ENCODE peak calls at places on chromosomes 7 and 10, in six cellular contexts. D is left ventricle myocardium inferior, N is MM.1S, M is ovary, U is HepG2, E is esophagus squamous epithelium. O is an unnamed sample.
A peak's percentile ranks its signal among the peaks of the same experiment; 100 is the strongest.

GRCh38 chr7:47291461-47292051 is 290.4 kb downstream of the TNS3 start:
- DNase-seq in D (no peak), N (no peak), M (no peak), U (no peak), E (no peak), O (no peak)

GRCh38 chr10:9010931-9011670 is 956.6 kb downstream of the GATA3 start:
- DNase-seq in D (no peak), N (no peak), M (no peak), U (no peak), E (no peak), O (no peak)

GRCh38 chr10:49001861-49002675 is 62.4 kb upstream of the LRRC18 start:
- DNase-seq in D (peak; percentile 57), N (no peak), M (peak; percentile 72), U (no peak), E (no peak), O (no peak)

GRCh38 chr7:128947854-128948253 is 10.1 kb downstream of the IRF5 start:
- DNase-seq in D (no peak), N (no peak), M (no peak), U (no peak), E (no peak), O (no peak)

GRCh38 chr7:3194501-3195141 is 106.4 kb upstream of the SDK1 start:
- DNase-seq in D (no peak), N (no peak), M (peak; percentile 57), U (peak; percentile 97), E (no peak), O (peak; percentile 28)

GRCh38 chr10:86035791-86036543 is 330.6 kb downstream of the GRID1 start:
- DNase-seq in D (no peak), N (no peak), M (no peak), U (no peak), E (no peak), O (no peak)

GRCh38 chr7:141776374-141776773 is at the start of gene TAS2R4:
- DNase-seq in D (no peak), N (peak; percentile 2), M (no peak), U (no peak), E (no peak), O (no peak)

GRCh38 chr10:6115824-6116350 is 27.1 kb downstream of the RBM17 start:
- DNase-seq in D (no peak), N (no peak), M (no peak), U (no peak), E (no peak), O (no peak)

GRCh38 chr7:139389091-139389490 is 29.4 kb downstream of the LUC7L2 start:
- DNase-seq in D (no peak), N (no peak), M (no peak), U (no peak), E (no peak), O (no peak)

GRCh38 chr10:11782793-11783557 is 40.2 kb upstream of the PROSER2 start:
- DNase-seq in D (no peak), N (peak; percentile 89), M (no peak), U (peak; percentile 71), E (no peak), O (peak; percentile 42)

GRCh38 chr7:14787551-14787950 is 115.0 kb downstream of the DGKB start:
- DNase-seq in D (no peak), N (no peak), M (no peak), U (no peak), E (no peak), O (no peak)

GRCh38 chr7:132742152-132742551 is 165.9 kb upstream of the PLXNA4 start:
- DNase-seq in D (no peak), N (no peak), M (peak; percentile 47), U (no peak), E (no peak), O (peak; percentile 63)

GRCh38 chr10:34235164-34235832 is 579.8 kb downstream of the PARD3 start:
- DNase-seq in D (no peak), N (no peak), M (no peak), U (no peak), E (no peak), O (no peak)

GRCh38 chr10:124614003-124614659 is 130.0 kb downstream of the FAM53B start:
- DNase-seq in D (no peak), N (no peak), M (no peak), U (no peak), E (no peak), O (no peak)

GRCh38 chr7:53811555-53812079 is 730.6 kb upstream of the VSTM2A start:
- DNase-seq in D (no peak), N (no peak), M (no peak), U (no peak), E (no peak), O (no peak)

GRCh38 chr7:84145892-84146291 is 48.7 kb downstream of the SEMA3A start:
- DNase-seq in D (no peak), N (no peak), M (no peak), U (no peak), E (no peak), O (no peak)

GRCh38 chr7:32893225-32893560 is 1.6 kb upstream of the KBTBD2 start:
- DNase-seq in D (no peak), N (no peak), M (no peak), U (no peak), E (no peak), O (no peak)

GRCh38 chr10:34804306-34804705 is 10.8 kb downstream of the PARD3 start:
- DNase-seq in D (no peak), N (no peak), M (no peak), U (no peak), E (no peak), O (no peak)

GRCh38 chr10:77685494-77685893 is 47.9 kb upstream of the KCNMA1 start:
- DNase-seq in D (no peak), N (no peak), M (no peak), U (no peak), E (no peak), O (no peak)

GRCh38 chr7:96388620-96389383 is 66.9 kb upstream of the SLC25A13 start:
- DNase-seq in D (no peak), N (no peak), M (peak; percentile 20), U (no peak), E (no peak), O (no peak)

GRCh38 chr7:135074096-135074495 is 73.8 kb upstream of the TMEM140 start:
- DNase-seq in D (no peak), N (no peak), M (no peak), U (no peak), E (no peak), O (no peak)

GRCh38 chr10:1870491-1870890 is 133.2 kb upstream of the ADARB2 start:
- DNase-seq in D (no peak), N (no peak), M (no peak), U (no peak), E (no peak), O (no peak)
- H3K9me3 ChIP-seq in D (peaks cover 11% of the 10 kb centered on the region), N (no peaks in the 10 kb centered on the region), M (no peaks in the 10 kb centered on the region), U (no peaks in the 10 kb centered on the region), E (no peaks in the 10 kb centered on the region), O (no peaks in the 10 kb centered on the region)

DNA sequence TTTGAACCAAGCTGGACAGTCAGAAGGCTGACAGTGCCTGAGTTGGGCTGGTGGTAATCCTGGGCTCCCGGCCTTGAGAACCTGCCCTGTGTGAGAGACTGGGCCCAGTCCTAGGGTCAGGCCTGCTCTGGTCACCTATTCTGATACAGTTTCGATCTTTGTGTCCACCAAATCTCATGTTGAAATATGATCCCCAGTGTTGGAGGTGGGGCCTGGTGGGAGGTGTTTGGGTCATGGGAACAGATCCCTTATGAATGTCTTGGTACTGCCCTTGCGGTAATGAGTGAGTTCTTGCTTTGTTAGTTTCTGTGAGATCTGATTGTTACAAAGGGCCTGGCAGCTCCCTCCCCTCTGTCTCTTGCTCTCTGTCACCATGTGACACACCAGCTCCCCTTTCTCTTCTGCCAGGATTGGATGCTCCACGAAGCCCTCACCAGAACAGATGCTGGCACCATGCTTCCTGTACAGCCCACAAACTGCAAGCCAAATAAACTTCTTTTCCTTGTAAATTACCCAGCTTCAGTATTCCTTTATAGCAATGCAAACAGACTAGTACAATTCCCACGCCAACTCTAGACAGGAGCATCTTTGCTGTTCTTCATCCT is 111.8 kb upstream of the ZNF438 start:
- DNase-seq in D (no peak), N (no peak), M (no peak), U (no peak), E (no peak), O (no peak)
- H3K27ac ChIP-seq in D (no peak overlapping the region), N (no peak overlapping the region), M (no peak overlapping the region), U (no peak overlapping the region), E (no peak overlapping the region), O (no peak overlapping the region)

DNA sequence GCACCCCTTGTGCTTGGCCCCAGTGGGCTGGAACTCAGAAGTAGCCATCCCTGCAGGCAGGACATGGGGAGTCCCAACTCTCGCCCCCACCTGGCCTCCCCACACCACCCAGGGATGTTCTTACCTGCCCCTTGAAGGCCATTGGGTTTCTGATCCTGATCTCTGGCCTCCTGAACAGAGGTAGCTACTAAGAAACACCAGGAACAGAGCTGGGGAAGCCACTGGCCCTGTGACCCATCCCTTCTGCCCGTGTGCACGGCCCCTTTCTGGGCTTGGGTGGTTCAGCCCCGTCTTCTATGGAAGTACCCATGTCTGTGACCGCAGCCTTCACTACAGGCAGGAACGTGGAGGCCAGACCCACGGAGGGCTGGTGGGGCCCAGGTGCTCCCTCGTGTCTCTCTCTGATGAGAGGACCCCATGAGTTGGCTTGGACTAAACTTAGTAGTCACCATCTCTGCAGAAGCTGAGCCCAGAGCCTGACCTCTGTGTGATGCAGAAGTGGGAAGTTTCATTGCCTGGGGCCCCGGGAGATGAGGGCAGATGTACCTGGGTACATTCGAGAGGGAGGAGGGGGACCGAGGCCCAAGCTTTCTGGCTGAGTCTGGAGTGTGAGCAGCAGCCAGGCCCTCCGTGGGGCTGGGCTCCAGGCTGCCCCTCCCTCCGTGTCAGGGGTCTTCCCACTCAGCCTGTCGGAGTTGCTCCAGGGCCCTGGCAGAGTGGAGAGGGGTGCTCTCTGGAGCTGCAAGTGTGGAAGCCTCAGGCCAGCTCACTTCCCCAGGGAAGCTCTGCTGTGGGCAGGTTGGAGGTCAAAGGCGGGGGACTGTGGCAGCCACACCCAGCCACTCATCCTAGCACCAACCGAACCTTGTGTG is 81.0 kb downstream of the MKI67 start:
- DNase-seq in D (no peak), N (no peak), M (no peak), U (no peak), E (no peak), O (no peak)
- H3K4me1 ChIP-seq in D (peaks cover 49% of the 10 kb centered on the region), N (peaks cover 17% of the 10 kb centered on the region), M (peaks cover 4% of the 10 kb centered on the region), U (peaks cover 13% of the 10 kb centered on the region), E (peaks cover 22% of the 10 kb centered on the region), O (peaks cover 5% of the 10 kb centered on the region)

DNA sequence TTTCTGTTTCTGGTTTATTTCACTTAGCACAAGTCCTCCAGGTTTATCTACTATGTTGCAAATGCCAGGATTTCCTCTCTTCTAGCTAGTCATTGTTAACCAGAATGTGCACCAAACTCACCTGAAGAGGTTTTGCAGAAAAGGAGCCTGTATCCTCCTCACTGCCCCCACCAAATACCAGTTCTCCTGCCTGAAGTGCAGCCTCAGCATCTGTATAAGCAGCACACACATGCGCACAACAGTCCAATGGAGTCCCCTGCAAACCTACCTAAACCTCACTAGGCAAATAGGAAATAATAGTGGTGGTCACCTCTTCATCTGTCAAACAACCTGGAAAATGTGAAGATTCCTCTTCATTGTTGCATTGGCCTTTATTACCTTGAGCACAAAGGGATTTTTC is 237.8 kb downstream of the PAXIP1 start:
- DNase-seq in D (no peak), N (no peak), M (no peak), U (no peak), E (no peak), O (no peak)
- H3K9me3 ChIP-seq in D (no peaks in the 10 kb centered on the region), N (no peaks in the 10 kb centered on the region), M (no peaks in the 10 kb centered on the region), U (peaks cover 3% of the 10 kb centered on the region), E (peaks cover 15% of the 10 kb centered on the region), O (no peaks in the 10 kb centered on the region)

DNA sequence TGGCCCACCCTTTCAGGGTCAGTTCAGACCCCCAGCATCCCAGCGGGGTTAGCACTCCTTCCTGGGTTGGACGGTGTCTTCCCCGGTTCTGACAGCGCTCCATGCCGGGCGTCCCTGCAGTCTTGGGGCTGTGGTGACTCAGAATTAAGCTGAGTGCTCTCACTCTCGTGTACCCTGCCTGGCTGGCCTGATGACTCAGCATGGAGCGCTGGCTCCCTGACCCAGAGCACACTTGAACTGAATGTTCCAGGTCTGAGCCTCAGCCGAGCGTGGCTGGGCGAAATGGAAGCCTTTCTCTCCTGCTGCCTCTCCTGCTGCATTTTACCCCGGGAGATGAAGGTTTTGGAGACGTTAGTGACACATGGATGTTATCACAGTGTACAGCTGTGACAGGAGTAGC is 7.1 kb downstream of the BAG3 start:
- DNase-seq in D (peak; percentile 80), N (no peak), M (peak; percentile 80), U (peak; percentile 63), E (no peak), O (peak; percentile 80)
- H3K27ac ChIP-seq in D (peak overlapping the region; percentile 94), N (no peak overlapping the region), M (peak overlapping the region; percentile 42), U (peak overlapping the region; percentile 49), E (peak overlapping the region; percentile 100), O (peak overlapping the region; percentile 23)

O was measured in small intestine.